ENCODE peak calls at places on chromosomes 11 and 22, in ten cellular contexts. U is stimulated activated CD4-positive, alpha-beta T cell treated with anti-CD3 and anti-CD28 coated beads, Interleukin-1b, Interleukin-23, amount 100 ng/mL, for 1 hour; H is effector memory CD4-positive, alpha-beta T cell; V is SJSA1; D is amniotic stem cell; M is ELF-1; P is HEK293T; Q is GM04504; Y is A549; X is foreskin fibroblast. W is an unnamed sample.

GRCh38 chr22:23264610-23265388 is 84.5 kb downstream of the BCR start:
- DNase-seq in U (no peak), H (no peak), V (no peak), D (no peak), M (no peak), P (no peak), Q (no peak), Y (no peak), X (no peak), W (no peak)

GRCh38 chr11:100815787-100816330 is 128.8 kb downstream of the ARHGAP42 start:
- DNase-seq in U (no peak), H (no peak), V (no peak), D (no peak), M (no peak), P (no peak), Q (no peak), Y (no peak), X (no peak), W (no peak)

GRCh38 chr11:60129853-60130252 is 41.4 kb downstream of the MS4A2 start:
- DNase-seq in U (no peak), H (no peak), V (no peak), D (no peak), M (no peak), P (no peak), Q (no peak), Y (no peak), X (no peak), W (no peak)

GRCh38 chr11:133981156-133981555 is 24.4 kb upstream of the IGSF9B start:
- DNase-seq in U (no peak), H (no peak), V (no peak), D (no peak), M (no peak), P (no peak), Q (no peak), Y (no peak), X (no peak), W (no peak)

GRCh38 chr22:28560005-28560742 is 119.5 kb downstream of the TTC28 start:
- DNase-seq in U (no peak), H (no peak), V (no peak), D (no peak), M (peak; percentile 19), P (no peak), Q (peak; percentile 50), Y (peak; percentile 35), X (peak; percentile 34), W (no peak)

GRCh38 chr22:27997538-27997937 is 78.5 kb upstream of the PITPNB start:
- DNase-seq in U (no peak), H (no peak), V (no peak), D (no peak), M (no peak), P (no peak), Q (no peak), Y (no peak), X (no peak), W (no peak)

GRCh38 chr11:70153133-70153727 is 49.9 kb upstream of the FADD start:
- DNase-seq in U (no peak), H (no peak), V (no peak), D (no peak), M (no peak), P (no peak), Q (no peak), Y (no peak), X (no peak), W (no peak)

GRCh38 chr11:130644187-130644586 is 195.7 kb downstream of the ADAMTS15 start:
- DNase-seq in U (no peak), H (no peak), V (no peak), D (no peak), M (peak; percentile 89), P (no peak), Q (no peak), Y (no peak), X (no peak), W (no peak)

W was measured in effector memory CD8-positive, alpha-beta T cell.